ENCODE peak calls at places on chromosomes 4 and X, in eight cellular contexts. Y, G, N, I, L, V, E and K are unnamed samples.

GRCh38 chr4:140027135-140027534 is 126.8 kb downstream of the MAML3 start:
- DNase-seq in I (no peak), V (no peak), E (no peak), Y (no peak), L (no peak), N (no peak), G (no peak), K (no peak)

GRCh38 chr4:125334936-125335335 is 20.2 kb downstream of the FAT4 start:
- DNase-seq in V (no peak), N (no peak), E (no peak), L (no peak), I (no peak), G (no peak), Y (no peak), K (no peak)

GRCh38 chr4:5386921-5387320 is 321.4 kb downstream of the EVC2 start:
- DNase-seq in I (no peak), G (no peak), L (no peak), N (no peak), E (no peak), Y (no peak), V (no peak), K (no peak)

GRCh38 chr4:104487105-104487504 is 7.6 kb downstream of the CXXC4 start:
- DNase-seq in I (no peak), E (no peak), V (no peak), G (no peak), L (no peak), N (no peak), Y (no peak), K (no peak)

GRCh38 chrX:39261446-39262147 is 460.3 kb downstream of the MID1IP1 start:
- DNase-seq in V (no peak), G (peak), Y (no peak), L (no peak), I (peak), N (no peak), E (no peak), K (no peak)

GRCh38 chrX:31500920-31501319 is 429.1 kb upstream of the FTHL17 start:
- DNase-seq in V (no peak), I (peak), L (peak), N (no peak), E (no peak), Y (no peak), G (peak), K (no peak)

GRCh38 chr4:93444860-93445259 is 383.7 kb upstream of the ATOH1 start:
- DNase-seq in G (no peak), V (no peak), I (no peak), N (no peak), L (peak), E (no peak), Y (no peak), K (no peak)

GRCh38 chr4:151940290-151940689 is 179.5 kb upstream of the GATB start:
- DNase-seq in V (no peak), L (no peak), N (no peak), E (no peak), Y (no peak), G (no peak), I (no peak), K (no peak)

GRCh38 chr4:186702297-186702696 is 21.4 kb downstream of the FAT1 start:
- DNase-seq in L (no peak), N (no peak), V (no peak), Y (no peak), I (peak), G (no peak), E (no peak), K (no peak)

GRCh38 chr4:15544196-15544730 is 74.6 kb downstream of the CC2D2A start:
- DNase-seq in L (no peak), G (no peak), N (no peak), E (no peak), I (no peak), V (no peak), Y (no peak), K (no peak)

GRCh38 chrX:150766351-150767044 is 73.3 kb downstream of the MTMR1 start:
- DNase-seq in Y (no peak), L (no peak), V (no peak), N (no peak), E (no peak), G (no peak), I (no peak), K (no peak)

GRCh38 chr4:3221996-3222395 is 27.0 kb upstream of the MSANTD1 start:
- DNase-seq in E (no peak), N (no peak), G (no peak), I (no peak), L (no peak), Y (no peak), V (no peak), K (no peak)

GRCh38 chr4:137545461-137545861 is 13.2 kb upstream of the PCDH18 start:
- DNase-seq in V (no peak), N (no peak), L (peak), I (peak), E (no peak), G (peak), Y (peak), K (no peak)

GRCh38 chr4:31241504-31241903 is 521.3 kb downstream of the PCDH7 start:
- DNase-seq in N (no peak), L (no peak), Y (no peak), G (no peak), I (no peak), V (no peak), E (no peak), K (no peak)

GRCh38 chr4:107991945-107992625 is 2.4 kb downstream of the HADH start:
- DNase-seq in N (no peak), V (no peak), E (no peak), Y (peak), I (peak), G (peak), L (peak), K (no peak)

GRCh38 chr4:20773144-20773997 is 73.1 kb downstream of the PACRGL start:
- DNase-seq in Y (peak), I (peak), L (peak), N (no peak), V (no peak), E (no peak), G (peak), K (peak)

GRCh38 chr4:184529283-184529682 is 54.9 kb upstream of the IRF2 start:
- DNase-seq in E (no peak), V (no peak), N (no peak), I (no peak), Y (no peak), L (no peak), G (peak), K (no peak)

GRCh38 chr4:46993075-46994006 is at the start of gene GABRA4:
- DNase-seq in G (peak), Y (no peak), N (no peak), L (no peak), V (no peak), I (no peak), E (no peak), K (no peak)

GRCh38 chrX:48474127-48474526 is 1.9 kb upstream of the FTSJ1 start:
- DNase-seq in N (no peak), Y (no peak), I (no peak), L (no peak), V (no peak), G (peak), E (no peak), K (no peak)

GRCh38 chrX:72201836-72202536 is 20.4 kb downstream of the PIN4 start:
- DNase-seq in N (no peak), I (peak), Y (peak), L (peak), V (no peak), E (no peak), G (peak), K (peak)

GRCh38 chr4:78532046-78532445 is 19.5 kb upstream of the ANXA3 start:
- DNase-seq in Y (no peak), E (no peak), N (no peak), V (no peak), L (no peak), G (no peak), I (no peak), K (no peak)

GRCh38 chr4:112075129-112075753 is 70.0 kb upstream of the FAM241A start:
- DNase-seq in L (peak), Y (no peak), E (no peak), N (no peak), I (peak), V (no peak), G (peak), K (peak)

GRCh38 chrX:149871940-149872339 is 9.0 kb upstream of the MAGEA8 start:
- DNase-seq in I (peak), E (no peak), Y (no peak), G (peak), N (no peak), V (no peak), L (no peak), K (no peak)

GRCh38 chr4:163558539-163559044 is 64.1 kb downstream of the TMA16 start:
- DNase-seq in Y (no peak), N (no peak), V (no peak), L (no peak), E (no peak), I (no peak), G (no peak), K (no peak)

GRCh38 chr4:133152801-133153526 is 3.9 kb downstream of the PCDH10 start:
- DNase-seq in N (peak), I (peak), G (no peak), V (no peak), E (no peak), Y (no peak), L (no peak), K (no peak)

GRCh38 chrX:104922206-104922621 is 298.3 kb downstream of the TEX13A start:
- DNase-seq in Y (peak), G (peak), L (peak), E (peak), I (peak), V (peak), N (peak), K (peak)

GRCh38 chr4:140070369-140070768 is 83.6 kb downstream of the MAML3 start:
- DNase-seq in N (no peak), E (no peak), I (no peak), L (no peak), Y (no peak), V (no peak), G (no peak), K (no peak)

GRCh38 chr4:145760961-145761929 is 81.3 kb downstream of the C4orf51 start:
- DNase-seq in I (no peak), Y (no peak), N (no peak), L (no peak), V (no peak), E (peak), G (no peak), K (no peak)

GRCh38 chrX:41276661-41277506 is 57.1 kb upstream of the DDX3X start:
- DNase-seq in I (no peak), E (no peak), N (no peak), Y (no peak), L (no peak), G (no peak), V (no peak), K (no peak)

GRCh38 chrX:107602694-107603239 is 25.5 kb upstream of the PRPS1 start:
- DNase-seq in L (no peak), I (no peak), G (no peak), N (no peak), Y (no peak), E (peak), V (no peak), K (no peak)

GRCh38 chr4:100391086-100391485 is 126.7 kb downstream of the EMCN start:
- DNase-seq in N (no peak), E (no peak), G (no peak), I (no peak), Y (no peak), V (no peak), L (no peak), K (no peak)

GRCh38 chr4:152975615-152976465 is 39.7 kb downstream of the FHDC1 start:
- DNase-seq in I (no peak), E (no peak), V (no peak), G (no peak), N (no peak), Y (no peak), L (no peak), K (no peak)

GRCh38 chrX:51420610-51421009 is 75.8 kb downstream of the NUDT11 start:
- DNase-seq in Y (peak), V (no peak), N (no peak), I (peak), E (no peak), L (peak), G (peak), K (peak)

GRCh38 chrX:124804962-124805361 is 458.6 kb downstream of the SH2D1A start:
- DNase-seq in N (no peak), I (no peak), Y (no peak), E (no peak), V (no peak), L (no peak), G (no peak), K (no peak)

GRCh38 chr4:57926311-57926710 is 816.1 kb upstream of the IGFBP7 start:
- DNase-seq in L (no peak), Y (no peak), I (no peak), N (no peak), E (no peak), V (no peak), G (no peak), K (no peak)

GRCh38 chrX:130263016-130263415 is 5.7 kb downstream of the ZNF280C start:
- DNase-seq in V (no peak), G (no peak), I (peak), E (no peak), N (no peak), L (peak), Y (no peak), K (peak)

GRCh38 chrX:103734125-103734760 is 23.5 kb downstream of the TMEM31 start:
- DNase-seq in Y (no peak), G (peak), N (no peak), E (no peak), L (peak), I (peak), V (no peak), K (no peak)

GRCh38 chr4:4461850-4462249 is 74.9 kb downstream of the NSG1 start:
- DNase-seq in N (no peak), V (no peak), G (no peak), E (no peak), L (no peak), I (no peak), Y (no peak), K (no peak)

GRCh38 chr4:23945521-23946017 is 55.7 kb upstream of the PPARGC1A start:
- DNase-seq in V (no peak), E (no peak), Y (peak), I (peak), L (peak), G (peak), N (no peak), K (peak)

GRCh38 chr4:36349904-36350554 is 68.6 kb downstream of the DTHD1 start:
- DNase-seq in Y (no peak), E (no peak), I (no peak), N (no peak), G (peak), L (no peak), V (no peak), K (no peak)

GRCh38 chrX:153967536-153968214 is 3.9 kb downstream of the HCFC1 start:
- DNase-seq in N (no peak), L (no peak), G (no peak), I (no peak), E (no peak), V (no peak), Y (no peak), K (no peak)
- H3K4me3 ChIP-seq in N (peak), L (no peak), G (no peak), I (no peak), E (peak), V (no peak), Y (no peak), K (peak)

GRCh38 chr4:180962268-180962667 is 1280.9 kb upstream of the TENM3 start:
- DNase-seq in E (no peak), Y (no peak), L (no peak), I (no peak), V (no peak), N (no peak), G (no peak), K (no peak)
- TF ChIP-seq CTCF in E (no peak), Y (no peak), L (no peak), I (no peak), V (no peak), N (no peak), G (no peak), K (no peak)

GRCh38 chr4:7254736-7255487 is 62.6 kb downstream of the SORCS2 start:
- DNase-seq in V (no peak), G (peak), N (no peak), Y (no peak), L (no peak), E (peak), I (peak), K (no peak)
- H3K4me3 ChIP-seq in V (no peak), G (no peak), N (no peak), Y (no peak), L (no peak), E (no peak), I (no peak), K (no peak)

GRCh38 chr4:182862166-182862875 is 54.9 kb downstream of the DCTD start:
- DNase-seq in V (no peak), N (no peak), E (no peak), L (no peak), Y (no peak), G (no peak), I (no peak), K (no peak)
- TF ChIP-seq CTCF in V (no peak), N (no peak), E (no peak), L (no peak), Y (no peak), G (no peak), I (no peak), K (no peak)

GRCh38 chr4:41880840-41881831 is 54.1 kb upstream of the TMEM33 start:
- DNase-seq in N (no peak), L (no peak), G (peak), I (no peak), E (no peak), V (no peak), Y (no peak), K (no peak)
- H3K4me3 ChIP-seq in N (peak), L (no peak), G (no peak), I (peak), E (peak), V (peak), Y (peak), K (no peak)

DNA sequence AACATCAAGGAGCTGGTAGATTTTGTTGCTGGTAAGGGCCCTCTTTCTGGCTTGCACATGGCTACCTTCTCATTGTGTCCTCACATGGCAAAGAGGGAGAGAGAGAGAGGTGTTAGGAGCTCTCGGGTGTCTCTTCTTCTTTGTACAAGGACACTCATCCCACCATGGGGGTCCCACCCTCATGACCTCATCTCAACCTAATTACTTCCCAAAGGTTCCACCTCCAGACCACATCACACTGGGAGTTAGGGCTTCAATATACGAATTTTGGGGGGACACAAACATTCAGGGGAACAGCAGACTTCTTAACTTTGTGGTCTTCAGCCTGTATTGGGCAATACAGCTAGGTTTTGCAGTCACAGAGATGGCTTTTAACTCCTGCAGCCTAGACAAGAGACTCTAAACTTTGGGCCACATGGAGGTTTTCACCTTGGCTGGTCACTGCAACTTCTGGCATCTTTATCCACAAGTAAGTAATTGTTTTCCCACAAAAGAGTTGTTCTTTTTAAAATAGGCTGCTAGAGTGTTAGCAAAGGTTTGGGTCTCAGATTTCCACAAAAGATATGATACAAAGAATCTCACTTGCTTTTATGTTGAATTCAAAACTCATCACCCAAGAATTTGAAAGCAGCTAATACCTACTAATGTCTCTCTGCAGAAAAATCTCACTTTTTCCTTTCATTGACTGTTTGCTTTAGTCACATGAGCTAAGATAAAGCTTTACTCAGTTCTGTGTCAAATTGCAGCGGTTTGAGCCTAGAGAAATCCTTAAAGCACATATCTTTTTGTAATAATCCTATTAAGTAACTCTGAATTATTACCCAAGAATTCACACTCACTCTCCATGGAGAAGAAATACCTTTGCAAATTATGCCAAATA is 39.6 kb upstream of the BBS12 start:
- DNase-seq in L (peak), G (no peak), I (peak), V (no peak), N (no peak), E (no peak), Y (no peak), K (no peak)
- TF ChIP-seq CTCF in L (no peak), G (no peak), I (no peak), V (no peak), N (no peak), E (no peak), Y (no peak), K (no peak)

DNA sequence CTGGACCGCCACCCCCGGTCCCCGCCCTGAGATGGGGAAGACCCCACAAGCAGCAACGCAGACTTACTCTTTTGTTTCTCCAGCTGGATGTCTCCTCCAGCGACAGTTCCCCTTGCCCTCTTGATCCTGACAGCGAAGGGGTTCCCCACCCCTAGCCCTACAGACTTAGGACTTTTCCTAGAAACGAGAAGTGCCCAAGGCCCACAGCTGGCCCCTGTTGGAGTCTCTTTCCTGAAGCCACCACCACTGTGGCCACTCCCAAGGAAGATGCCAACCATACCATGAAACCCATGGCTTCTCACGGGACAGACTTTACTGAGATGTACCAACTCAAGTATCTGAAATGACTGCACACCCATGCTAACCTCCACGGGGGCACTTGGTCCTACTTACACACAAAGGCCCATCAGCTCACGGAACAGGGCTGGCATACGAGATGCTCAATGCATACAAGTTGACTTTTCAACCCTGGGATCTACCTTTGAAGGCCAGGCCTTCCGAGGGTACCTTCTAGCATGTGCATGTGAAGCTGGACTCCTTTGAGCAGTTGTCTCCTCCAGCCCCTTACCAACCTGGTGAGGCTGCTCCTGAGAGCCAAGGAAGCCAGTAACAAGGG is 906 bp upstream of the IRAK1 start:
- DNase-seq in G (no peak), V (no peak), L (no peak), E (no peak), N (no peak), I (no peak), Y (no peak), K (no peak)
- H3K4me3 ChIP-seq in G (peak), V (peak), L (peak), E (peak), N (peak), I (peak), Y (peak), K (peak)